ENCODE peak calls at places on chromosomes 5 and 9, in seven cellular contexts. One of them, this sample, is unnamed. For H3K4me1, the result is how much of the 10 kb centered on the place peaks cover.

GRCh38 chr5:39760385-39761198 is 335.8 kb upstream of the DAB2 start:
- DNase-seq in suprapubic skin: no peak
- DNase-seq in RWPE2: no peak
- DNase-seq in upper lobe of left lung: no peak
- DNase-seq in cardiac muscle cell: peak
- DNase-seq in body of pancreas: no peak
- DNase-seq in HCT116: no peak
- DNase-seq in this sample: no peak

GRCh38 chr5:54643679-54644078 is 126.1 kb downstream of the SNX18 start:
- DNase-seq in cardiac muscle cell: peak
- DNase-seq in upper lobe of left lung: no peak
- DNase-seq in RWPE2: peak
- DNase-seq in body of pancreas: no peak
- DNase-seq in HCT116: peak
- DNase-seq in suprapubic skin: no peak
- DNase-seq in this sample: no peak

GRCh38 chr5:158013939-158014338 is 155.0 kb upstream of the CLINT1 start:
- DNase-seq in RWPE2: no peak
- DNase-seq in body of pancreas: peak
- DNase-seq in cardiac muscle cell: peak
- DNase-seq in upper lobe of left lung: no peak
- DNase-seq in suprapubic skin: no peak
- DNase-seq in HCT116: no peak
- DNase-seq in this sample: no peak

GRCh38 chr9:35367451-35367850 is 122.5 kb upstream of the RUSC2 start:
- DNase-seq in RWPE2: no peak
- DNase-seq in HCT116: no peak
- DNase-seq in suprapubic skin: no peak
- DNase-seq in upper lobe of left lung: no peak
- DNase-seq in body of pancreas: no peak
- DNase-seq in cardiac muscle cell: peak
- DNase-seq in this sample: no peak

GRCh38 chr5:172059661-172060100 is 53.2 kb upstream of the FBXW11 start:
- DNase-seq in suprapubic skin: no peak
- DNase-seq in upper lobe of left lung: no peak
- DNase-seq in HCT116: no peak
- DNase-seq in body of pancreas: no peak
- DNase-seq in RWPE2: no peak
- DNase-seq in cardiac muscle cell: peak
- DNase-seq in this sample: no peak

GRCh38 chr5:133425764-133426738 is 186.3 kb downstream of the FSTL4 start:
- DNase-seq in HCT116: no peak
- DNase-seq in body of pancreas: no peak
- DNase-seq in cardiac muscle cell: no peak
- DNase-seq in RWPE2: no peak
- DNase-seq in upper lobe of left lung: no peak
- DNase-seq in suprapubic skin: no peak
- DNase-seq in this sample: no peak

GRCh38 chr5:162685302-162685701 is 617.7 kb downstream of the GABRG2 start:
- DNase-seq in cardiac muscle cell: no peak
- DNase-seq in RWPE2: no peak
- DNase-seq in HCT116: no peak
- DNase-seq in body of pancreas: no peak
- DNase-seq in suprapubic skin: no peak
- DNase-seq in upper lobe of left lung: no peak
- DNase-seq in this sample: no peak

GRCh38 chr5:40676643-40677333 is 2.9 kb upstream of the PTGER4 start:
- DNase-seq in RWPE2: peak
- DNase-seq in suprapubic skin: no peak
- DNase-seq in upper lobe of left lung: no peak
- DNase-seq in body of pancreas: no peak
- DNase-seq in cardiac muscle cell: peak
- DNase-seq in HCT116: no peak
- DNase-seq in this sample: no peak

GRCh38 chr5:43973318-43973717 is 370.3 kb downstream of the NNT start:
- DNase-seq in suprapubic skin: no peak
- DNase-seq in RWPE2: no peak
- DNase-seq in cardiac muscle cell: no peak
- DNase-seq in body of pancreas: no peak
- DNase-seq in upper lobe of left lung: no peak
- DNase-seq in HCT116: no peak
- DNase-seq in this sample: no peak

GRCh38 chr5:154945695-154946301 is 4.9 kb downstream of the MRPL22 start:
- DNase-seq in upper lobe of left lung: no peak
- DNase-seq in body of pancreas: no peak
- DNase-seq in RWPE2: no peak
- DNase-seq in cardiac muscle cell: peak
- DNase-seq in HCT116: no peak
- DNase-seq in suprapubic skin: no peak
- DNase-seq in this sample: no peak

GRCh38 chr5:158877124-158877581 is 222.6 kb downstream of the EBF1 start:
- DNase-seq in upper lobe of left lung: no peak
- DNase-seq in RWPE2: no peak
- DNase-seq in body of pancreas: no peak
- DNase-seq in HCT116: no peak
- DNase-seq in cardiac muscle cell: peak
- DNase-seq in suprapubic skin: no peak
- DNase-seq in this sample: no peak

GRCh38 chr9:6214451-6214850 is 1.2 kb upstream of the IL33 start:
- DNase-seq in suprapubic skin: no peak
- DNase-seq in cardiac muscle cell: peak
- DNase-seq in HCT116: no peak
- DNase-seq in RWPE2: no peak
- DNase-seq in body of pancreas: no peak
- DNase-seq in upper lobe of left lung: no peak
- DNase-seq in this sample: no peak

GRCh38 chr5:37839441-37840035 is 303 bp downstream of the GDNF start:
- DNase-seq in body of pancreas: no peak
- DNase-seq in upper lobe of left lung: peak
- DNase-seq in HCT116: no peak
- DNase-seq in cardiac muscle cell: peak
- DNase-seq in RWPE2: no peak
- DNase-seq in suprapubic skin: no peak
- DNase-seq in this sample: no peak

GRCh38 chr5:74185599-74185998 is 454.9 kb downstream of the ENC1 start:
- DNase-seq in RWPE2: no peak
- DNase-seq in HCT116: no peak
- DNase-seq in body of pancreas: no peak
- DNase-seq in cardiac muscle cell: no peak
- DNase-seq in upper lobe of left lung: no peak
- DNase-seq in suprapubic skin: no peak
- DNase-seq in this sample: no peak

GRCh38 chr5:117058740-117059139 is 484.1 kb upstream of the SEMA6A start:
- DNase-seq in RWPE2: no peak
- DNase-seq in body of pancreas: no peak
- DNase-seq in HCT116: no peak
- DNase-seq in cardiac muscle cell: no peak
- DNase-seq in upper lobe of left lung: no peak
- DNase-seq in suprapubic skin: no peak
- DNase-seq in this sample: no peak

GRCh38 chr9:29866556-29866955 is 2293.3 kb upstream of the C9orf72 start:
- DNase-seq in body of pancreas: no peak
- DNase-seq in cardiac muscle cell: no peak
- DNase-seq in upper lobe of left lung: no peak
- DNase-seq in RWPE2: no peak
- DNase-seq in HCT116: no peak
- DNase-seq in suprapubic skin: no peak
- DNase-seq in this sample: no peak

GRCh38 chr9:134059661-134060395 is 8.0 kb downstream of the BRD3 start:
- DNase-seq in cardiac muscle cell: no peak
- DNase-seq in body of pancreas: no peak
- DNase-seq in upper lobe of left lung: peak
- DNase-seq in suprapubic skin: peak
- DNase-seq in HCT116: no peak
- DNase-seq in RWPE2: no peak
- DNase-seq in this sample: no peak

GRCh38 chr5:34655354-34655991 is 655 bp upstream of the RAI14 start:
- DNase-seq in RWPE2: no peak
- DNase-seq in body of pancreas: peak
- DNase-seq in HCT116: no peak
- DNase-seq in suprapubic skin: no peak
- DNase-seq in upper lobe of left lung: no peak
- DNase-seq in cardiac muscle cell: peak
- DNase-seq in this sample: no peak

GRCh38 chr5:55300890-55301289 is 6.6 kb downstream of the DHX29 start:
- DNase-seq in suprapubic skin: no peak
- DNase-seq in body of pancreas: no peak
- DNase-seq in HCT116: no peak
- DNase-seq in cardiac muscle cell: no peak
- DNase-seq in upper lobe of left lung: no peak
- DNase-seq in RWPE2: no peak
- DNase-seq in this sample: no peak

GRCh38 chr9:116901260-116901659 is 214.2 kb downstream of the TRIM32 start:
- DNase-seq in RWPE2: no peak
- DNase-seq in cardiac muscle cell: no peak
- DNase-seq in upper lobe of left lung: no peak
- DNase-seq in suprapubic skin: no peak
- DNase-seq in body of pancreas: no peak
- DNase-seq in HCT116: no peak
- DNase-seq in this sample: no peak

GRCh38 chr5:123807177-123807900 is 295.4 kb downstream of the CSNK1G3 start:
- DNase-seq in body of pancreas: no peak
- DNase-seq in HCT116: no peak
- DNase-seq in RWPE2: no peak
- DNase-seq in suprapubic skin: no peak
- DNase-seq in cardiac muscle cell: no peak
- DNase-seq in upper lobe of left lung: no peak
- DNase-seq in this sample: no peak

GRCh38 chr9:18330736-18331335 is 143.1 kb upstream of the ADAMTSL1 start:
- DNase-seq in suprapubic skin: no peak
- DNase-seq in RWPE2: no peak
- DNase-seq in upper lobe of left lung: no peak
- DNase-seq in body of pancreas: no peak
- DNase-seq in cardiac muscle cell: peak
- DNase-seq in HCT116: no peak
- DNase-seq in this sample: no peak

GRCh38 chr9:86287013-86287412 is 4.7 kb upstream of the ISCA1 start:
- DNase-seq in HCT116: no peak
- DNase-seq in RWPE2: no peak
- DNase-seq in cardiac muscle cell: peak
- DNase-seq in suprapubic skin: no peak
- DNase-seq in upper lobe of left lung: no peak
- DNase-seq in body of pancreas: no peak
- DNase-seq in this sample: no peak

GRCh38 chr9:88007291-88007650 is 32.9 kb upstream of the CDK20 start:
- DNase-seq in RWPE2: no peak
- DNase-seq in HCT116: no peak
- DNase-seq in cardiac muscle cell: no peak
- DNase-seq in body of pancreas: no peak
- DNase-seq in suprapubic skin: no peak
- DNase-seq in upper lobe of left lung: no peak
- DNase-seq in this sample: no peak

GRCh38 chr5:164475339-164475977 is 970.0 kb downstream of the MAT2B start:
- DNase-seq in cardiac muscle cell: peak
- DNase-seq in HCT116: no peak
- DNase-seq in RWPE2: no peak
- DNase-seq in upper lobe of left lung: no peak
- DNase-seq in suprapubic skin: no peak
- DNase-seq in body of pancreas: no peak
- DNase-seq in this sample: no peak

GRCh38 chr5:132293992-132294727 is at the start of gene SLC22A4:
- DNase-seq in body of pancreas: peak
- DNase-seq in upper lobe of left lung: peak
- DNase-seq in HCT116: peak
- DNase-seq in RWPE2: peak
- DNase-seq in cardiac muscle cell: peak
- DNase-seq in suprapubic skin: peak
- DNase-seq in this sample: peak

GRCh38 chr5:132385321-132386105 is 16.0 kb downstream of the SLC22A5 start:
- DNase-seq in cardiac muscle cell: peak
- DNase-seq in body of pancreas: peak
- DNase-seq in RWPE2: no peak
- DNase-seq in suprapubic skin: no peak
- DNase-seq in HCT116: no peak
- DNase-seq in upper lobe of left lung: peak
- DNase-seq in this sample: peak

GRCh38 chr5:134257176-134257575 is 31.3 kb upstream of the PPP2CA start:
- DNase-seq in suprapubic skin: no peak
- DNase-seq in upper lobe of left lung: no peak
- DNase-seq in cardiac muscle cell: no peak
- DNase-seq in HCT116: no peak
- DNase-seq in body of pancreas: no peak
- DNase-seq in RWPE2: no peak
- DNase-seq in this sample: no peak

GRCh38 chr5:80309871-80310665 is 9.7 kb upstream of the SPZ1 start:
- DNase-seq in body of pancreas: no peak
- DNase-seq in suprapubic skin: no peak
- DNase-seq in cardiac muscle cell: no peak
- DNase-seq in RWPE2: no peak
- DNase-seq in upper lobe of left lung: peak
- DNase-seq in HCT116: no peak
- DNase-seq in this sample: no peak

GRCh38 chr5:171628344-171628743 is 157.3 kb upstream of the SMIM23 start:
- DNase-seq in body of pancreas: no peak
- DNase-seq in upper lobe of left lung: no peak
- DNase-seq in suprapubic skin: peak
- DNase-seq in cardiac muscle cell: no peak
- DNase-seq in HCT116: no peak
- DNase-seq in RWPE2: no peak
- DNase-seq in this sample: no peak

GRCh38 chr9:38417003-38417965 is 7.0 kb downstream of the IGFBPL1 start:
- DNase-seq in HCT116: peak
- DNase-seq in body of pancreas: no peak
- DNase-seq in upper lobe of left lung: no peak
- DNase-seq in suprapubic skin: no peak
- DNase-seq in cardiac muscle cell: no peak
- DNase-seq in RWPE2: no peak
- DNase-seq in this sample: no peak
- TF ChIP-seq CTCF in HCT116: peak
- TF ChIP-seq CTCF in body of pancreas: peak
- TF ChIP-seq CTCF in upper lobe of left lung: no peak
- TF ChIP-seq CTCF in suprapubic skin: no peak
- TF ChIP-seq CTCF in cardiac muscle cell: peak
- TF ChIP-seq CTCF in RWPE2: peak
- TF ChIP-seq CTCF in this sample: no peak

GRCh38 chr9:124780060-124780756 is 3.3 kb downstream of the OLFML2A start:
- DNase-seq in RWPE2: no peak
- DNase-seq in suprapubic skin: peak
- DNase-seq in body of pancreas: no peak
- DNase-seq in cardiac muscle cell: no peak
- DNase-seq in HCT116: no peak
- DNase-seq in upper lobe of left lung: no peak
- DNase-seq in this sample: no peak
- H3K4me3 ChIP-seq in RWPE2: no peak
- H3K4me3 ChIP-seq in suprapubic skin: no peak
- H3K4me3 ChIP-seq in body of pancreas: no peak
- H3K4me3 ChIP-seq in cardiac muscle cell: no peak
- H3K4me3 ChIP-seq in HCT116: no peak
- H3K4me3 ChIP-seq in upper lobe of left lung: no peak
- H3K4me3 ChIP-seq in this sample: no peak

GRCh38 chr5:130705368-130705767 is 459.7 kb downstream of the HINT1 start:
- DNase-seq in cardiac muscle cell: no peak
- DNase-seq in RWPE2: no peak
- DNase-seq in HCT116: no peak
- DNase-seq in suprapubic skin: no peak
- DNase-seq in body of pancreas: no peak
- DNase-seq in upper lobe of left lung: no peak
- DNase-seq in this sample: no peak
- H3K4me1 ChIP-seq in cardiac muscle cell: under half
- H3K4me1 ChIP-seq in RWPE2: under half
- H3K4me1 ChIP-seq in HCT116: under half
- H3K4me1 ChIP-seq in suprapubic skin: under half
- H3K4me1 ChIP-seq in body of pancreas: under half
- H3K4me1 ChIP-seq in upper lobe of left lung: under half
- H3K4me1 ChIP-seq in this sample: under half

GRCh38 chr9:89604463-89605180 is at the start of gene GADD45G:
- DNase-seq in HCT116: no peak
- DNase-seq in body of pancreas: peak
- DNase-seq in cardiac muscle cell: peak
- DNase-seq in suprapubic skin: peak
- DNase-seq in RWPE2: no peak
- DNase-seq in upper lobe of left lung: peak
- DNase-seq in this sample: peak
- TF ChIP-seq CTCF in HCT116: no peak
- TF ChIP-seq CTCF in body of pancreas: no peak
- TF ChIP-seq CTCF in cardiac muscle cell: no peak
- TF ChIP-seq CTCF in suprapubic skin: no peak
- TF ChIP-seq CTCF in RWPE2: no peak
- TF ChIP-seq CTCF in upper lobe of left lung: peak
- TF ChIP-seq CTCF in this sample: no peak